ENCODE peak calls at places on chromosomes 3 and 15, in six cellular contexts. V is adrenal gland; D is brain microvascular endothelial cell; I is mesenchymal stem cell; Y is effector memory CD4-positive, alpha-beta T cell; G is mammary epithelial cell. O is an unnamed sample.

GRCh38 chr3:188383763-188384162 is 229.8 kb downstream of the LPP start:
- DNase-seq in V (no peak), Y (no peak), D (no peak), G (no peak), I (no peak), O (no peak)

GRCh38 chr15:90773485-90773884 is 56.3 kb downstream of the BLM start:
- DNase-seq in Y (no peak), G (no peak), D (no peak), V (no peak), I (no peak), O (no peak)

GRCh38 chr15:89654847-89655805 is at the start of gene KIF7:
- DNase-seq in I (peak), Y (no peak), D (peak), V (no peak), G (peak), O (peak)

GRCh38 chr15:79849789-79850188 is 47.0 kb downstream of the MTHFS start:
- DNase-seq in I (peak), D (peak), G (no peak), Y (no peak), V (peak), O (peak)

GRCh38 chr15:80856809-80857377 is 77.7 kb downstream of the CEMIP start:
- DNase-seq in I (no peak), Y (no peak), G (no peak), V (peak), D (no peak), O (peak)

GRCh38 chr15:40064231-40064894 is 25.4 kb upstream of the SRP14 start:
- DNase-seq in D (peak), I (peak), G (no peak), Y (no peak), V (no peak), O (no peak)

GRCh38 chr15:55403531-55403930 is 4.6 kb downstream of the CCPG1 start:
- DNase-seq in Y (no peak), G (no peak), D (no peak), V (no peak), I (peak), O (no peak)

GRCh38 chr15:69044899-69045298 is 30.4 kb downstream of the NOX5 start:
- DNase-seq in V (no peak), D (peak), Y (no peak), G (peak), I (peak), O (no peak)

GRCh38 chr3:106119691-106120090 is 250.9 kb upstream of the CBLB start:
- DNase-seq in G (peak), I (peak), Y (no peak), D (peak), V (peak), O (no peak)

GRCh38 chr3:164418426-164418825 is 659.9 kb downstream of the SI start:
- DNase-seq in Y (no peak), D (no peak), G (no peak), V (no peak), I (peak), O (peak)

GRCh38 chr3:30720586-30721313 is 114.3 kb downstream of the TGFBR2 start:
- DNase-seq in V (no peak), G (peak), Y (no peak), D (peak), I (peak), O (no peak)

GRCh38 chr15:99956820-99957641 is 223.8 kb upstream of the LYSMD4 start:
- DNase-seq in G (no peak), D (no peak), I (no peak), V (peak), Y (no peak), O (no peak)

GRCh38 chr3:13073042-13073906 is at the start of gene IQSEC1:
- DNase-seq in V (peak), G (no peak), Y (peak), I (no peak), D (no peak), O (peak)

GRCh38 chr3:120113128-120114116 is 19.2 kb upstream of the GSK3B start:
- DNase-seq in Y (no peak), V (no peak), D (peak), G (peak), I (peak), O (peak)

GRCh38 chr3:101687142-101687931 is 819 bp upstream of the RPL24 start:
- DNase-seq in Y (no peak), G (peak), I (no peak), D (no peak), V (peak), O (no peak)

GRCh38 chr3:41097896-41098496 is 101.3 kb upstream of the CTNNB1 start:
- DNase-seq in I (no peak), G (no peak), V (no peak), D (no peak), Y (no peak), O (no peak)

GRCh38 chr15:85284497-85284896 is 95.9 kb upstream of the AKAP13 start:
- DNase-seq in I (no peak), G (no peak), V (no peak), Y (no peak), D (no peak), O (no peak)

GRCh38 chr3:122679467-122680291 is 960 bp upstream of the PARP14 start:
- DNase-seq in V (peak), D (no peak), G (peak), Y (no peak), I (peak), O (peak)

GRCh38 chr3:8954938-8955763 is 8.1 kb downstream of the RAD18 start:
- DNase-seq in V (no peak), G (peak), D (peak), Y (no peak), I (peak), O (no peak)

GRCh38 chr3:79767953-79768282 is at the start of gene ROBO1:
- DNase-seq in V (no peak), Y (no peak), I (no peak), D (peak), G (no peak), O (no peak)
- H3K4me3 ChIP-seq in V (no peak), Y (no peak), I (no peak), D (peak), G (no peak), O (no peak)

GRCh38 chr3:66803706-66804496 is 194.2 kb upstream of the KBTBD8 start:
- DNase-seq in D (no peak), Y (no peak), G (no peak), I (no peak), V (no peak), O (no peak)

GRCh38 chr3:66812741-66813140 is 185.4 kb upstream of the KBTBD8 start:
- DNase-seq in G (no peak), Y (no peak), V (no peak), I (no peak), D (no peak), O (no peak)

GRCh38 chr3:66809579-66809958 is 188.5 kb upstream of the KBTBD8 start:
- DNase-seq in G (no peak), D (no peak), Y (no peak), V (no peak), I (no peak), O (no peak)

GRCh38 chr3:66812126-66812525 is 186.0 kb upstream of the KBTBD8 start:
- DNase-seq in Y (no peak), D (peak), V (no peak), G (peak), I (no peak), O (no peak)

GRCh38 chr3:66808891-66809578 is 189.1 kb upstream of the KBTBD8 start:
- DNase-seq in V (peak), G (no peak), D (no peak), I (no peak), Y (no peak), O (no peak)
- H3K27ac ChIP-seq in V (no peak), G (no peak), D (no peak), I (no peak), Y (no peak), O (no peak)

DNA sequence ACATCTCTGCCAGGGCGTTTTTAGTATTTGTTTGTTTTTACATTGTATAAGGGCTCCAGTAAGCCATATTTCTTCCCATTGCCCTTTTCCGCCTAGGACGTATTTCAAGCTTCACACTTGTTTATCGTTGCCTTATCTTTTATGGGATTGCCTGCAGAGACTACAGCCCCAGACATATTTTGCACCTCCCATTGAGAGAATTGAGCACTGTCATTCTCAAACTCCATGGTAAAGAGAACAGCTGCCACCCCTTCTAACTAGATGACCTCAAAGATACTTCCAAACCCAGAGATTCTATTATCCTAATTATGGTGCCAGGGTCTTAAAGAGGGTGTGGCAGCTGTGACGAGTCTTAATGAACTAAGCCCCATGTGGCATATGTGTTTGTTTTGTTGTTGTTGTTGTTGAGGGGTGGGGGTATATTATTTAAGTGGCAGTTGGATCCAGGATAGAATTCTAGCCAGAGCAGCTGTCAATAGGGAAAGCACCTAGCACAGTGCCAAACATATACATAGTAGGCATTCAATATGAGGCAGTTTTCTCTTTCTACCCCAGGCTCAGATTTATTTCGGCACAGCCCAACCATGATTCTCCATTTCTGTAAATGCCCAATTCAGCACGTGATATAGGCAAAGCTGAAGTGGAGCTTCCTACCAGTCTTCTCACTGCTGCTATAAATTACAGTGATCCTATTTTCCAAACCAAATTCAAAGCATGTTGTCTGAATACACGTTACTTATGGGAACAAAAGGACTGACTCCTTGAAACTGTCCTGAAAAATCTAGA is 924 bp upstream of the TP53BP1 start:
- DNase-seq in G (no peak), V (no peak), Y (no peak), I (no peak), D (no peak), O (no peak)
- H3K4me3 ChIP-seq in G (no peak), V (no peak), Y (peak), I (peak), D (peak), O (peak)

GRCh38 chr3:32460031-32460749 is 42.5 kb downstream of the CMTM6 start:
- DNase-seq in V (no peak), G (no peak), Y (peak), I (no peak), D (no peak), O (no peak)
- H3K27ac ChIP-seq in V (no peak), G (no peak), Y (peak), I (no peak), D (no peak), O (no peak)

GRCh38 chr3:78969483-78969882 is 798.3 kb downstream of the ROBO1 start:
- DNase-seq in Y (no peak), G (peak), D (peak), V (no peak), I (no peak), O (no peak)
- H3K4me3 ChIP-seq in Y (no peak), G (no peak), D (no peak), V (no peak), I (no peak), O (no peak)

GRCh38 chr3:5221701-5222100 is 34.2 kb downstream of the EDEM1 start:
- DNase-seq in I (peak), G (no peak), V (no peak), D (no peak), Y (no peak), O (no peak)
- H3K27ac ChIP-seq in I (no peak), G (no peak), V (no peak), D (no peak), Y (no peak), O (no peak)

DNA sequence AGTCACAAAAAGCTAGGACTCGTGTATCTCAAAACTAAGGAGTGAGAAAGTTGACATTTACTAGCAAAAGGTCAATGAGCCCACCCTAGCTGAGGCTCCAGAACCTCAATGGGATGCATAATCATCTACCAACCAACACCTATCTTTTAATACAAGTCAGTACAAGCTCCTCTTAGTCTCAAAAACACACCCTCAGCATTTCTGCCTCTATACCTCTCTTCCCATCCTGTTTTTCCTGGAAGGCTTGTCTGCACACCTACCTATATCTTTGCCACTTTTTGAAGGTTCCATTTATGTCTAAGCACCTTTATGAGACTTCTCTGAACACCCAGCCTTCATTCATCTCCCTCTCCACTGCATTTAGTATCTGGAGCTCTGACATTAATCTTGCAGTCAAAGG is 10.0 kb downstream of the WWTR1 start:
- DNase-seq in Y (no peak), G (no peak), I (no peak), V (no peak), D (no peak), O (no peak)
- H3K4me3 ChIP-seq in Y (no peak), G (no peak), I (peak), V (no peak), D (no peak), O (no peak)

GRCh38 chr3:152395764-152396163 is 127.0 kb downstream of the MBNL1 start:
- DNase-seq in V (no peak), D (no peak), I (no peak), G (no peak), Y (no peak), O (no peak)

GRCh38 chr3:152400912-152401311 is 132.2 kb downstream of the MBNL1 start:
- DNase-seq in V (no peak), G (no peak), D (peak), I (peak), Y (no peak), O (no peak)

GRCh38 chr3:152399374-152399773 is 130.6 kb downstream of the MBNL1 start:
- DNase-seq in Y (no peak), G (peak), V (no peak), I (peak), D (peak), O (no peak)

GRCh38 chr3:152396867-152397266 is 128.1 kb downstream of the MBNL1 start:
- DNase-seq in V (no peak), G (no peak), Y (no peak), I (no peak), D (no peak), O (no peak)

GRCh38 chr3:152398495-152398894 is 129.8 kb downstream of the MBNL1 start:
- DNase-seq in D (no peak), I (no peak), Y (no peak), G (no peak), V (no peak), O (no peak)
- H3K27ac ChIP-seq in D (peak), I (no peak), Y (peak), G (peak), V (no peak), O (no peak)